ENCODE peak calls at places on chromosomes 1 and 21, in seven cellular contexts. D is iris pigment epithelial cell, A is GM04503, R is substantia nigra, U is ascending aorta, X is SHP77, V is hypothalamus. K is an unnamed sample.

GRCh38 chr1:43975249-43975961 is 645 bp downstream of the ATP6V0B start:
- DNase-seq in D (peak), A (no peak), R (peak), U (peak), X (no peak), V (peak), K (no peak)

GRCh38 chr21:42463861-42464515 is 32.0 kb downstream of the RSPH1 start:
- DNase-seq in D (peak), A (peak), R (no peak), U (no peak), X (no peak), V (peak), K (no peak)

GRCh38 chr1:161089251-161089924 is at the start of gene NECTIN4:
- DNase-seq in D (no peak), A (no peak), R (no peak), U (peak), X (no peak), V (no peak), K (no peak)

GRCh38 chr1:22831729-22832413 is 121.2 kb downstream of the EPHB2 start:
- DNase-seq in D (peak), A (peak), R (no peak), U (no peak), X (no peak), V (no peak), K (no peak)

GRCh38 chr1:31659889-31660288 is 15.2 kb upstream of the PEF1 start:
- DNase-seq in D (no peak), A (no peak), R (no peak), U (no peak), X (no peak), V (no peak), K (no peak)

GRCh38 chr1:156387899-156388813 is 19.1 kb downstream of the RHBG start:
- DNase-seq in D (no peak), A (no peak), R (peak), U (no peak), X (no peak), V (peak), K (no peak)

GRCh38 chr1:39490596-39491145 is 765 bp upstream of the BMP8A start:
- DNase-seq in D (no peak), A (no peak), R (no peak), U (no peak), X (peak), V (no peak), K (no peak)

GRCh38 chr21:42655797-42656770 is 2.7 kb downstream of the PDE9A start:
- DNase-seq in D (no peak), A (no peak), R (no peak), U (no peak), X (no peak), V (no peak), K (no peak)

GRCh38 chr1:94543893-94544635 is 2.5 kb upstream of the F3 start:
- DNase-seq in D (peak), A (no peak), R (no peak), U (no peak), X (no peak), V (no peak), K (no peak)

GRCh38 chr1:234782821-234783220 is 172.8 kb upstream of the IRF2BP2 start:
- DNase-seq in D (no peak), A (no peak), R (no peak), U (peak), X (no peak), V (no peak), K (no peak)

GRCh38 chr21:39359382-39359781 is 10.5 kb upstream of the HMGN1 start:
- DNase-seq in D (no peak), A (no peak), R (no peak), U (no peak), X (no peak), V (no peak), K (no peak)

GRCh38 chr1:182253319-182253718 is 138.3 kb downstream of the GLUL start:
- DNase-seq in D (no peak), A (no peak), R (no peak), U (no peak), X (no peak), V (no peak), K (no peak)